ENCODE peak calls at places on chromosomes 2 and 18, in four cellular contexts. One of them, this sample, is unnamed.
A peak's percentile ranks its signal among the peaks of the same experiment; 100 is the strongest.

GRCh38 chr18:31486165-31486564 is 11.8 kb upstream of the DSG2 start:
- DNase-seq in H1: no peak
- DNase-seq in K562: peak; percentile 32
- DNase-seq in GM12878: no peak
- DNase-seq in this sample: no peak

GRCh38 chr2:161165811-161166210 is 5.6 kb downstream of the TANK start:
- DNase-seq in H1: no peak
- DNase-seq in K562: no peak
- DNase-seq in GM12878: no peak
- DNase-seq in this sample: no peak

GRCh38 chr2:37833420-37833819 is 91.7 kb upstream of the RMDN2 start:
- DNase-seq in H1: no peak
- DNase-seq in K562: no peak
- DNase-seq in GM12878: no peak
- DNase-seq in this sample: no peak

GRCh38 chr2:138104071-138104470 is 139.8 kb downstream of the HNMT start:
- DNase-seq in H1: no peak
- DNase-seq in K562: no peak
- DNase-seq in GM12878: no peak
- DNase-seq in this sample: no peak

GRCh38 chr2:99984781-99985525 is 157.4 kb downstream of the AFF3 start:
- DNase-seq in H1: no peak
- DNase-seq in K562: no peak
- DNase-seq in GM12878: no peak
- DNase-seq in this sample: no peak

GRCh38 chr18:35097763-35098162 is 56.5 kb downstream of the MAPRE2 start:
- DNase-seq in H1: no peak
- DNase-seq in K562: no peak
- DNase-seq in GM12878: no peak
- DNase-seq in this sample: no peak

GRCh38 chr2:98040331-98040939 is 44.7 kb upstream of the TMEM131 start:
- DNase-seq in H1: no peak
- DNase-seq in K562: no peak
- DNase-seq in GM12878: no peak
- DNase-seq in this sample: no peak

GRCh38 chr2:64327129-64327509 is 126.8 kb upstream of the LGALSL start:
- DNase-seq in H1: no peak
- DNase-seq in K562: no peak
- DNase-seq in GM12878: no peak
- DNase-seq in this sample: no peak

GRCh38 chr18:79604205-79604912 is 75.2 kb upstream of the CTDP1 start:
- DNase-seq in H1: no peak
- DNase-seq in K562: no peak
- DNase-seq in GM12878: no peak
- DNase-seq in this sample: no peak

GRCh38 chr2:102337481-102338386 is 17.9 kb upstream of the IL18R1 start:
- DNase-seq in H1: no peak
- DNase-seq in K562: peak; percentile 51
- DNase-seq in GM12878: no peak
- DNase-seq in this sample: no peak

GRCh38 chr2:169672403-169672802 is 21.8 kb downstream of the CFAP210 start:
- DNase-seq in H1: no peak
- DNase-seq in K562: no peak
- DNase-seq in GM12878: no peak
- DNase-seq in this sample: no peak

GRCh38 chr2:42809876-42810125 is 17.4 kb upstream of the HAAO start:
- DNase-seq in H1: peak; percentile 21
- DNase-seq in K562: peak; percentile 88
- DNase-seq in GM12878: no peak
- DNase-seq in this sample: peak; percentile 79

GRCh38 chr18:57273194-57273593 is 79.2 kb upstream of the ST8SIA3 start:
- DNase-seq in H1: no peak
- DNase-seq in K562: no peak
- DNase-seq in GM12878: no peak
- DNase-seq in this sample: peak; percentile 43

GRCh38 chr2:64177315-64177714 is 33.1 kb upstream of the PELI1 start:
- DNase-seq in H1: no peak
- DNase-seq in K562: no peak
- DNase-seq in GM12878: no peak
- DNase-seq in this sample: no peak

GRCh38 chr18:62288669-62289016 is 36.5 kb upstream of the TNFRSF11A start:
- DNase-seq in H1: no peak
- DNase-seq in K562: no peak
- DNase-seq in GM12878: no peak
- DNase-seq in this sample: no peak

GRCh38 chr2:85132834-85133637 is at the start of gene TCF7L1:
- DNase-seq in H1: peak; percentile 51
- DNase-seq in K562: peak; percentile 65
- DNase-seq in GM12878: no peak
- DNase-seq in this sample: peak; percentile 35

GRCh38 chr2:14941151-14941631 is 308.7 kb downstream of the LRATD1 start:
- DNase-seq in H1: no peak
- DNase-seq in K562: no peak
- DNase-seq in GM12878: no peak
- DNase-seq in this sample: no peak

GRCh38 chr2:45169339-45170190 is 160.3 kb upstream of the SIX2 start:
- DNase-seq in H1: no peak
- DNase-seq in K562: no peak
- DNase-seq in GM12878: no peak
- DNase-seq in this sample: no peak

GRCh38 chr2:149223472-149224062 is 106.8 kb upstream of the LYPD6 start:
- DNase-seq in H1: peak; percentile 7
- DNase-seq in K562: no peak
- DNase-seq in GM12878: no peak
- DNase-seq in this sample: no peak

GRCh38 chr2:62998949-62999348 is 51.7 kb upstream of the OTX1 start:
- DNase-seq in H1: no peak
- DNase-seq in K562: no peak
- DNase-seq in GM12878: no peak
- DNase-seq in this sample: no peak

GRCh38 chr18:42038936-42039335 is 83.9 kb downstream of the PIK3C3 start:
- DNase-seq in H1: no peak
- DNase-seq in K562: no peak
- DNase-seq in GM12878: no peak
- DNase-seq in this sample: no peak

GRCh38 chr2:113237604-113238003 is 41.1 kb downstream of the PAX8 start:
- DNase-seq in H1: no peak
- DNase-seq in K562: no peak
- DNase-seq in GM12878: no peak
- DNase-seq in this sample: peak; percentile 55

GRCh38 chr2:164205347-164205746 is 415.9 kb downstream of the GRB14 start:
- DNase-seq in H1: no peak
- DNase-seq in K562: no peak
- DNase-seq in GM12878: no peak
- DNase-seq in this sample: no peak

GRCh38 chr2:107760620-107761019 is 66.1 kb upstream of the RGPD4 start:
- DNase-seq in H1: no peak
- DNase-seq in K562: no peak
- DNase-seq in GM12878: no peak
- DNase-seq in this sample: no peak

GRCh38 chr18:23844991-23845680 is 155.9 kb downstream of the LAMA3 start:
- DNase-seq in H1: no peak
- DNase-seq in K562: no peak
- DNase-seq in GM12878: no peak
- DNase-seq in this sample: no peak

GRCh38 chr2:231583982-231584381 is 8.7 kb upstream of the TEX44 start:
- DNase-seq in H1: peak; percentile 50
- DNase-seq in K562: no peak
- DNase-seq in GM12878: no peak
- DNase-seq in this sample: no peak

GRCh38 chr2:1748176-1748740 is 3.9 kb upstream of the PXDN start:
- DNase-seq in H1: no peak
- DNase-seq in K562: no peak
- DNase-seq in GM12878: no peak
- DNase-seq in this sample: no peak

GRCh38 chr2:205361272-205361671 is 321.0 kb upstream of the NRP2 start:
- DNase-seq in H1: no peak
- DNase-seq in K562: no peak
- DNase-seq in GM12878: no peak
- DNase-seq in this sample: no peak

GRCh38 chr18:32759768-32760167 is 13.1 kb downstream of the KLHL14 start:
- DNase-seq in H1: no peak
- DNase-seq in K562: no peak
- DNase-seq in GM12878: no peak
- DNase-seq in this sample: no peak

GRCh38 chr2:217396165-217396564 is 536.3 kb upstream of the TNP1 start:
- DNase-seq in H1: no peak
- DNase-seq in K562: no peak
- DNase-seq in GM12878: no peak
- DNase-seq in this sample: no peak

GRCh38 chr2:74585406-74586182 is 31.1 kb downstream of the DOK1 start:
- DNase-seq in H1: no peak
- DNase-seq in K562: peak; percentile 55
- DNase-seq in GM12878: no peak
- DNase-seq in this sample: no peak
- TF ChIP-seq CBX5 in H1: no peak
- TF ChIP-seq CBX5 in K562: no peak
- TF ChIP-seq CBX5 in GM12878: no peak
- TF ChIP-seq CBX5 in this sample: no peak

DNA sequence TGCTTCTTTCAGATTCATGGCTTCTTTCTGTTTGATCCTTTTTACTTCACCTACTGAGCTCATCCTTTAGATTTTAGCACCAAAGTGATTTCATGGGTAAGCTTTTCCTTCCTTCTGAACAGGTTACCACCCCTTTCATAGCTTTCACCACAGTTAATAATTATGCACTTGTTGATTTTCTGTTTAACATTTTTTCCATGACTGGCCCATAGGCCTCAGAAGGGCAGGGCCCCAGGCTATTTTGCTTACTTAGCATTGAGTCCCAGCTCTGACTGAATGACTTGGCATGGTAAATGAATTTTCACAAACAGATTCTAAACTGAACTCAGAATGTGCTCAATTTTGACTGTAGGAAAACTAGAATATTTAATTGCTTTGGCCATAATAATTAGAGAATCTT is 177.0 kb downstream of the GCA start:
- DNase-seq in H1: no peak
- DNase-seq in K562: no peak
- DNase-seq in GM12878: no peak
- DNase-seq in this sample: no peak
- H3K4me2 ChIP-seq in H1: no peak overlapping the region
- H3K4me2 ChIP-seq in K562: no peak overlapping the region
- H3K4me2 ChIP-seq in GM12878: no peak overlapping the region
- H3K4me2 ChIP-seq in this sample: no peak overlapping the region

GRCh38 chr2:240922982-240923537 is 16.9 kb downstream of the CROCC2 start:
- DNase-seq in H1: no peak
- DNase-seq in K562: no peak
- DNase-seq in GM12878: no peak
- DNase-seq in this sample: no peak

GRCh38 chr2:240921319-240922233 is 15.4 kb downstream of the CROCC2 start:
- DNase-seq in H1: no peak
- DNase-seq in K562: no peak
- DNase-seq in GM12878: no peak
- DNase-seq in this sample: no peak

GRCh38 chr2:240919786-240920782 is 13.9 kb downstream of the CROCC2 start:
- DNase-seq in H1: no peak
- DNase-seq in K562: no peak
- DNase-seq in GM12878: no peak
- DNase-seq in this sample: no peak

GRCh38 chr2:240920783-240921231 is 14.7 kb downstream of the CROCC2 start:
- DNase-seq in H1: no peak
- DNase-seq in K562: no peak
- DNase-seq in GM12878: no peak
- DNase-seq in this sample: no peak

GRCh38 chr2:240922234-240922981 is 16.3 kb downstream of the CROCC2 start:
- DNase-seq in H1: no peak
- DNase-seq in K562: no peak
- DNase-seq in GM12878: no peak
- DNase-seq in this sample: no peak
- TF ChIP-seq EP300 in H1: no peak
- TF ChIP-seq EP300 in K562: no peak
- TF ChIP-seq EP300 in GM12878: no peak
- TF ChIP-seq EP300 in this sample: no peak

DNA sequence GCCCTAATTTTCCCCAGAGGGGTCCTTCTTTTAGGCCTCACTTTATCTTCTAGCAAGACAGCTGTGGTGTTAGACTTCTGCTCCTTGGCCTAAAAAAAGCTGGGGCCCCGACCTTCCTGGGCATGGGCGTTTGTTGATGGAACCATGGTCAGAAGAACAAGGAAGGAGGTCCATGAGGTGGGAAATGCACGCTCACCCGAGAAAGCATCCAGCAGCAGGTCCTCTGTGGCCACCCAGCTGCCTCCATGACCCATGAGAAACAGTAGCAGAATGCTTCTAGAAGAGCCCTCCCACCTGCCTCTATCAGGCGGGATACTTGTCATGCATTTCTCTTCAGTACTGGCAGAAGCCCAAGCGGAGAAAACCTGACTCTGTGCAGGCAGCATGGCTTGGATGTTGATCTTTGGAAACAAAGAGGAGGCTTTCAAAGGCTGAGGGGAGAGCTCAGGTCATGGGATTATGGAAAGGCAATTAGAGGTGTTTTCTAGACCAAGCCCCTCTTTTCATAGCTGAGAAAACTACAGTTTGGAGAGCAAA is 249.1 kb downstream of the FAM210A start:
- DNase-seq in H1: no peak
- DNase-seq in K562: no peak
- DNase-seq in GM12878: no peak
- DNase-seq in this sample: peak; percentile 63
- TF ChIP-seq CBX5 in H1: no peak
- TF ChIP-seq CBX5 in K562: no peak
- TF ChIP-seq CBX5 in GM12878: no peak
- TF ChIP-seq CBX5 in this sample: no peak

This sample was measured in HepG2.